ENCODE peak calls at places on chromosomes 4 and X, in four cellular contexts. One of them, this sample, is unnamed.

GRCh38 chr4:183249854-183250253 is 70.2 kb downstream of the CLDN22 start:
- DNase-seq in H1: no peak
- DNase-seq in IMR-90: peak; percentile 52
- DNase-seq in H9: no peak
- DNase-seq in this sample: peak; percentile 58

GRCh38 chr4:26022346-26022891 is 108.4 kb downstream of the SMIM20 start:
- DNase-seq in H1: no peak
- DNase-seq in H9: no peak
- DNase-seq in IMR-90: peak; percentile 80
- DNase-seq in this sample: no peak

GRCh38 chr4:153573881-153574807 is 108.0 kb downstream of the TMEM131L start:
- DNase-seq in H1: no peak
- DNase-seq in IMR-90: peak; percentile 88
- DNase-seq in H9: no peak
- DNase-seq in this sample: peak; percentile 39

GRCh38 chrX:24574743-24575142 is 72.4 kb downstream of the PCYT1B start:
- DNase-seq in H9: no peak
- DNase-seq in H1: no peak
- DNase-seq in IMR-90: no peak
- DNase-seq in this sample: no peak

GRCh38 chr4:87060957-87061356 is 126.1 kb downstream of the AFF1 start:
- DNase-seq in IMR-90: peak; percentile 88
- DNase-seq in H1: no peak
- DNase-seq in H9: no peak
- DNase-seq in this sample: no peak

GRCh38 chrX:114017086-114017485 is 566.8 kb upstream of the HTR2C start:
- DNase-seq in H1: no peak
- DNase-seq in H9: no peak
- DNase-seq in IMR-90: no peak
- DNase-seq in this sample: no peak

GRCh38 chrX:67700607-67701006 is 156.8 kb downstream of the AR start:
- DNase-seq in IMR-90: no peak
- DNase-seq in H1: no peak
- DNase-seq in H9: no peak
- DNase-seq in this sample: peak; percentile 16

GRCh38 chr4:38482696-38483095 is 181.3 kb upstream of the KLF3 start:
- DNase-seq in H9: no peak
- DNase-seq in H1: no peak
- DNase-seq in IMR-90: no peak
- DNase-seq in this sample: no peak

GRCh38 chr4:152680988-152681731 is 1.4 kb upstream of the TMEM154 start:
- DNase-seq in IMR-90: peak; percentile 59
- DNase-seq in H1: no peak
- DNase-seq in H9: no peak
- DNase-seq in this sample: peak; percentile 93

DNA sequence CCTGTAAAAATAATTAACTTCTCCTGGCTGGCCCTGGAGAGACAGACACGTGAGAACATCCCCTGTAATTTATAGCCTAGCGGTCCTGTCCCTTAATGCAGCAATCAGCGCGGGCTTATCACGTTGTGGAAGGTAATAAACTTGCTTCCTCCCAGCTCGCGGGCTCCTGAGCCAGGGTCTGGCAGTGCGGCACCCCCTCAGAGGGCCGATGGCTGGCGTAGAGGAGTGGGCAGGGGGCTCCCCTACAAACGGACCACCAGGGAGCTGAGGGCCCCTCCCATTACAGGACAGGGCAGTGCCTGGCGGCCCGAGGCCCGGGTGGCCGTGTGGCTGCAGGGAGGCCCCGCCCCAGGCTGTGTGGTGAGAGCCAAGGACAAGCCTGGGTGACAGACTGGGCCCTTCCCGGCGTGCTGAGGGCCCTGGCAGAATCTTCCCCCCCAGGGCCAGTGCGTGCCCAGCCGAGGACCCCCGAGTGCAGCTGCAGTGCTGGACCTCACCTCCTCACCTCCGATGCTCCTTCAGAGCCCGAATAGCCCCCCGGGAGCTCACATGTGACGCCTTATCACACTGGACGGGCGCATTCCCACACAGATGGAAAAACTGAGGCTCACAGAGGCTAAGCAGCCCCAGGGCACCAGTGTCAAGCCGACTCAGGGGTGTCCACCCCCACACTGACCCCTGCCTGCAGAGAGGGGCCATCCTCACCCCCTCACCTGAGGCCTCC is 84.8 kb upstream of the NKX1-1 start:
- DNase-seq in H9: no peak
- DNase-seq in IMR-90: no peak
- DNase-seq in H1: no peak
- DNase-seq in this sample: no peak
- H3K27me3 ChIP-seq in H9: no peaks in the 10 kb centered on the region
- H3K27me3 ChIP-seq in IMR-90: peaks cover 38% of the 10 kb centered on the region
- H3K27me3 ChIP-seq in H1: no peaks in the 10 kb centered on the region
- H3K27me3 ChIP-seq in this sample: no peaks in the 10 kb centered on the region

GRCh38 chr4:76300012-76300411 is 6.5 kb upstream of the STBD1 start:
- DNase-seq in H9: no peak
- DNase-seq in IMR-90: no peak
- DNase-seq in H1: no peak
- DNase-seq in this sample: no peak

GRCh38 chr4:76305033-76305687 is 1.4 kb upstream of the STBD1 start:
- DNase-seq in H1: no peak
- DNase-seq in H9: no peak
- DNase-seq in IMR-90: no peak
- DNase-seq in this sample: no peak

GRCh38 chr4:76302856-76303438 is 3.6 kb upstream of the STBD1 start:
- DNase-seq in IMR-90: no peak
- DNase-seq in H1: no peak
- DNase-seq in H9: no peak
- DNase-seq in this sample: no peak

GRCh38 chr4:76301068-76301774 is 5.3 kb upstream of the STBD1 start:
- DNase-seq in IMR-90: peak; percentile 89
- DNase-seq in H9: no peak
- DNase-seq in H1: no peak
- DNase-seq in this sample: peak; percentile 19

DNA sequence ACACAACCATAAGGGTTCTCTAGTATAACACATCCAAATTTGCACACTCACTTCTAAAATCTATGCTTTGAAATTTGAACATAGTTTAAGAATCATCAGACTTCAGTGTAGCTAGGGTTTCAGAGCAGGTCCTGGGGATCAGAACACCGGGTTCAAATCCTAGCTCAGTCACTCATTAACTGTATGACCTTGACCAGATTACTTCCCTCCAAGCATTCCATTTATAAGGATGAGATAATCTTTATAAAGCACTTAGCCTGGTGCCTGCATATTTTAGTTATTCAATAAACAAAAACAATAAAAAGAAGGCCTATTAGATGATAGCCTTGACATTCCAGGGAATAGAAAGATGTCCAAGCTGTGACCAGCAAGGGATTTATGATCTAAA is 4.8 kb upstream of the STBD1 start:
- DNase-seq in IMR-90: no peak
- DNase-seq in H9: no peak
- DNase-seq in H1: no peak
- DNase-seq in this sample: no peak
- H3K27ac ChIP-seq in IMR-90: no peak overlapping the region
- H3K27ac ChIP-seq in H9: no peak overlapping the region
- H3K27ac ChIP-seq in H1: no peak overlapping the region
- H3K27ac ChIP-seq in this sample: no peak overlapping the region

GRCh38 chr4:73989031-73989430 is 1.0 kb upstream of the PPBP start:
- DNase-seq in H9: no peak
- DNase-seq in H1: no peak
- DNase-seq in IMR-90: no peak
- DNase-seq in this sample: no peak

GRCh38 chr4:73984736-73985527 is 3.1 kb downstream of the PPBP start:
- DNase-seq in H9: peak; percentile 68
- DNase-seq in H1: peak; percentile 78
- DNase-seq in IMR-90: peak; percentile 70
- DNase-seq in this sample: no peak

GRCh38 chr4:73988096-73988495 is at the start of gene PPBP:
- DNase-seq in H1: no peak
- DNase-seq in H9: no peak
- DNase-seq in IMR-90: no peak
- DNase-seq in this sample: no peak

GRCh38 chr4:73989928-73990327 is 1.9 kb upstream of the PPBP start:
- DNase-seq in IMR-90: no peak
- DNase-seq in H1: no peak
- DNase-seq in H9: no peak
- DNase-seq in this sample: no peak

DNA sequence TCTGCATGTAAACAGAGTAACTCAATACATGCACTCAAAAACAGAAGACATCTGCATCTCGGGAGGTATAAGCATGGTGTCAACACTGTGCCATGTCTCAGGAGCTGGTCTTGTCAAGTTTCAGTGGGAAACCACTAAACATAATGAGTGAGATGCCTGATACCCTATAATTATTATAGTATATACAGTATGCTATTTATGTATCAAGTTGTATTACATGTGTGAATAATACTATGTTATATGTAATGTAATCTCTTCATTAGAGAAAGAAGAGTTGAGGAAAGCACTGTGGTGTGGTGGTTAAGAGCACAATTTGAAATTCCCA is 2.5 kb downstream of the PPBP start:
- DNase-seq in IMR-90: no peak
- DNase-seq in H9: no peak
- DNase-seq in H1: no peak
- DNase-seq in this sample: no peak
- H4K5ac ChIP-seq in IMR-90: no peak overlapping the region
- H4K5ac ChIP-seq in H9: no peak overlapping the region
- H4K5ac ChIP-seq in H1: peak overlapping the region; percentile 82
- H4K5ac ChIP-seq in this sample: no peak overlapping the region

GRCh38 chrX:48913605-48914366 is 2.3 kb upstream of the SLC35A2 start:
- DNase-seq in IMR-90: no peak
- DNase-seq in H1: no peak
- DNase-seq in H9: no peak
- DNase-seq in this sample: no peak
- H3K27me3 ChIP-seq in IMR-90: no peaks in the 10 kb centered on the region
- H3K27me3 ChIP-seq in H1: no peaks in the 10 kb centered on the region
- H3K27me3 ChIP-seq in H9: no peaks in the 10 kb centered on the region
- H3K27me3 ChIP-seq in this sample: no peaks in the 10 kb centered on the region

DNA sequence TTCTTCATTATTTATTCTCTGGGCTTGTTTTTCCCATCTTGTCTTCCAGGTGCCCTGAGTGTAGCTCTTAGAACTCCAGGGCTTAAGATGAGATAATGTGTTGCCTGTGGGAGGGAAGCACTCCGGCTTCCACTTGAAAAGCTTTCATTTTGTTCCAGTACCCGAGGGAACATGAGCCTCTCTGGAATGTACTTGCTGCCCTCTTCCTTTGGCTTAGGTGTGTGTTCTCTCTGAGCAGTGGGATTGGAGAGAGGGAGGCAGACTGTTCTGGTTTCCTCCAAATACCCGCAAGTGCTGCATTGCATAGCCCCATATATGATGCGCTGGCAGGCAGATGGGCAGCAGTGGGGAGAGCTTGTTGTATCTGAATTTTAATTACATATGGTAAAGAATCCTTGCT is 861 bp upstream of the DTHD1 start:
- DNase-seq in IMR-90: no peak
- DNase-seq in H9: peak; percentile 29
- DNase-seq in H1: no peak
- DNase-seq in this sample: peak; percentile 62
- H3K27ac ChIP-seq in IMR-90: no peak overlapping the region
- H3K27ac ChIP-seq in H9: no peak overlapping the region
- H3K27ac ChIP-seq in H1: no peak overlapping the region
- H3K27ac ChIP-seq in this sample: no peak overlapping the region

This sample was measured in mesendoderm.